ENCODE peak calls at places on chromosome 10, in four cellular contexts. A, T, X and H are unnamed samples.

GRCh38 chr10:35855155-35855947 is 213.3 kb upstream of the FZD8 start:
- DNase-seq in X (no peak), T (no peak), A (no peak), H (no peak)

GRCh38 chr10:71878327-71879034 is 27.4 kb upstream of the PSAP start:
- DNase-seq in X (no peak), T (no peak), A (no peak), H (no peak)

GRCh38 chr10:129233351-129234148 is 233.5 kb upstream of the MGMT start:
- DNase-seq in A (no peak), X (no peak), T (no peak), H (no peak)

GRCh38 chr10:122847782-122848604 is 2.3 kb upstream of the CUZD1 start:
- DNase-seq in T (no peak), A (no peak), X (no peak), H (no peak)

GRCh38 chr10:102312683-102313082 is 67.4 kb downstream of the GBF1 start:
- DNase-seq in A (no peak), X (no peak), T (no peak), H (no peak)

GRCh38 chr10:119211176-119211575 is 3.8 kb downstream of the GRK5 start:
- DNase-seq in X (no peak), A (no peak), T (peak), H (no peak)

GRCh38 chr10:96719850-96720421 is 378 bp downstream of the PIK3AP1 start:
- DNase-seq in X (peak), A (peak), T (no peak), H (no peak)

GRCh38 chr10:59580257-59580863 is 129.3 kb downstream of the SLC16A9 start:
- DNase-seq in X (no peak), T (peak), A (no peak), H (peak)

GRCh38 chr10:132371641-132372081 is 25.3 kb upstream of the PWWP2B start:
- DNase-seq in X (no peak), A (peak), T (no peak), H (no peak)